ENCODE peak calls at places on chromosomes 7 and 10, in four cellular contexts. Y is colonic mucosa, U is left lung, F is H9. S is an unnamed sample.

GRCh38 chr10:27240891-27241639 is 468 bp upstream of the ACBD5 start:
- DNase-seq in U (peak; percentile 41), F (peak; percentile 55), Y (peak; percentile 46), S (peak; percentile 20)

GRCh38 chr10:105974803-105975456 is 1189.6 kb downstream of the SORCS1 start:
- DNase-seq in F (peak; percentile 47), Y (no peak), U (no peak), S (peak; percentile 1)

GRCh38 chr7:152486968-152487367 is 51.2 kb upstream of the KMT2C start:
- DNase-seq in U (no peak), Y (no peak), F (no peak), S (no peak)

GRCh38 chr7:32809871-32810270 is 81.7 kb downstream of the KBTBD2 start:
- DNase-seq in F (no peak), U (no peak), Y (no peak), S (no peak)

GRCh38 chr10:33234779-33235178 is 99.7 kb downstream of the NRP1 start:
- DNase-seq in Y (no peak), F (no peak), U (no peak), S (no peak)

GRCh38 chr7:37285701-37286475 is 162.8 kb downstream of the ELMO1 start:
- DNase-seq in F (no peak), U (no peak), Y (no peak), S (no peak)

GRCh38 chr10:3467052-3467906 is 294.7 kb upstream of the PITRM1 start:
- DNase-seq in Y (peak; percentile 68), U (peak; percentile 83), F (peak; percentile 79), S (no peak)

GRCh38 chr7:116828281-116828680 is 34.1 kb upstream of the CAPZA2 start:
- DNase-seq in F (peak; percentile 43), U (no peak), Y (no peak), S (no peak)

GRCh38 chr7:70944516-70944915 is 187.4 kb upstream of the GALNT17 start:
- DNase-seq in U (no peak), Y (no peak), F (no peak), S (no peak)

GRCh38 chr7:141145630-141145982 is 71.7 kb downstream of the TMEM178B start:
- DNase-seq in F (no peak), Y (no peak), U (no peak), S (no peak)

GRCh38 chr10:71597821-71598498 is 121.6 kb downstream of the C10orf105 start:
- DNase-seq in U (peak; percentile 72), Y (peak; percentile 33), F (no peak), S (no peak)

GRCh38 chr10:26216577-26216948 is at the start of gene GAD2:
- DNase-seq in F (peak; percentile 41), U (no peak), Y (no peak), S (no peak)

GRCh38 chr7:107803009-107803581 is at the start of gene SLC26A3:
- DNase-seq in F (no peak), Y (no peak), U (no peak), S (no peak)

GRCh38 chr7:69833964-69834363 is 235.7 kb downstream of the AUTS2 start:
- DNase-seq in F (no peak), Y (no peak), U (no peak), S (no peak)
- H3K4me1 ChIP-seq in F (peaks cover 17% of the 10 kb centered on the region), Y (no peaks in the 10 kb centered on the region), U (no peaks in the 10 kb centered on the region), S (no peaks in the 10 kb centered on the region)

GRCh38 chr10:124649209-124649608 is 95.0 kb downstream of the FAM53B start:
- DNase-seq in Y (no peak), F (no peak), U (no peak), S (no peak)

GRCh38 chr10:124650263-124650662 is 93.9 kb downstream of the FAM53B start:
- DNase-seq in Y (no peak), F (no peak), U (no peak), S (no peak)

GRCh38 chr10:124647421-124648130 is 96.6 kb downstream of the FAM53B start:
- DNase-seq in F (no peak), U (peak; percentile 90), Y (peak; percentile 75), S (no peak)

GRCh38 chr10:124648131-124648475 is 96.1 kb downstream of the FAM53B start:
- DNase-seq in F (no peak), U (no peak), Y (no peak), S (no peak)

GRCh38 chr10:124648738-124649137 is 95.4 kb downstream of the FAM53B start:
- DNase-seq in U (peak; percentile 77), Y (peak; percentile 55), F (no peak), S (no peak)
- H3K4me1 ChIP-seq in U (peaks cover 42% of the 10 kb centered on the region), Y (peaks cover 27% of the 10 kb centered on the region), F (peaks cover 6% of the 10 kb centered on the region), S (peaks cover 26% of the 10 kb centered on the region)

GRCh38 chr10:103693812-103694205 is 161.6 kb downstream of the SH3PXD2A start:
- DNase-seq in F (no peak), U (no peak), Y (no peak), S (no peak)
- H3K4me1 ChIP-seq in F (peaks cover 5% of the 10 kb centered on the region), U (peaks cover 22% of the 10 kb centered on the region), Y (peaks cover 26% of the 10 kb centered on the region), S (peaks cover 16% of the 10 kb centered on the region)

DNA sequence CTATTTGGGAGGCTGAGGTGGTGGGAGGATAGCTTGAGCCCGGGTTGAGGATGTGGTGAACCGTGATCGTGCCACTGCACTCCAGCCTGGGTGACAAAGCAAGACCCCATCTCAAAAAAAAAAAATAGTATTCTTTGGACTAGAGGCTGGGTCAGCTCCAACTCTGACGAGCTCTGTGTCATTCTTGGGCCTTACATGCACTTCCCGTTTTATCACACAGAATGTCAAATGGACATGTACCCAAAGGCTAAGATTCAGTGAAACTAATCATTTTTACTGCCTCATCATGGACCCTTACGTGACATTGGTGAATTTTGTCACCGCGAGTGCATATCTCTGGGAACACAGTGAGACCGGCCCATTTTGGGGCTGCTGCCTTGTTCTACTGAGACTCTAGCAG is 27.3 kb downstream of the PALD1 start:
- DNase-seq in F (no peak), Y (no peak), U (no peak), S (no peak)
- H3K4me1 ChIP-seq in F (peaks cover 3% of the 10 kb centered on the region), Y (no peaks in the 10 kb centered on the region), U (peaks cover 20% of the 10 kb centered on the region), S (peaks cover 8% of the 10 kb centered on the region)

DNA sequence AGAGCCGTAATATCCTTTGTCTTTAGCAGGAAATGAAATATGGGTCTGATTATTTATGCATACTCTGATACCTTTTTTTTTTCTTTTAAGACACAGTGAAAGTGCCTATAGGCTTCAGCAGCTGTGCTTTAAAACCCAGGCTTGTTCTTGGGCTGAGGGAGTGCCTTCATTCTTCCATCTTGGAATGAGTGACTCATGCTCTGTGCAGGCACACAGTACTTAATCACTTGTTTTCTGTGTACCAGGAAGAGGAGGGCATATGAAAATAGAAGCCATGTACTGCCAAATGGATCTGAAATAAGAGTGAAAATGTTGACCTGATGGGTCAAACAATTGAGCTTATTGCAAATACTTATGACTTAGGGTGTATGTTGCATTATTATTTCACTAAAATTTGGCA is 12.0 kb downstream of the INPP5F start:
- DNase-seq in Y (peak; percentile 40), U (no peak), F (no peak), S (peak; percentile 39)
- H3K4me1 ChIP-seq in Y (no peaks in the 10 kb centered on the region), U (peaks cover 14% of the 10 kb centered on the region), F (no peaks in the 10 kb centered on the region), S (no peaks in the 10 kb centered on the region)

GRCh38 chr10:79407811-79408795 is 37.3 kb downstream of the ZCCHC24 start:
- DNase-seq in Y (no peak), U (peak; percentile 31), F (no peak), S (no peak)

GRCh38 chr10:79407397-79407796 is 38.0 kb downstream of the ZCCHC24 start:
- DNase-seq in Y (no peak), F (no peak), U (peak; percentile 29), S (no peak)

GRCh38 chr10:79411546-79412495 is 33.6 kb downstream of the ZCCHC24 start:
- DNase-seq in F (no peak), U (peak; percentile 30), Y (no peak), S (no peak)

GRCh38 chr10:79410315-79411094 is 34.9 kb downstream of the ZCCHC24 start:
- DNase-seq in U (peak; percentile 25), Y (no peak), F (no peak), S (no peak)

DNA sequence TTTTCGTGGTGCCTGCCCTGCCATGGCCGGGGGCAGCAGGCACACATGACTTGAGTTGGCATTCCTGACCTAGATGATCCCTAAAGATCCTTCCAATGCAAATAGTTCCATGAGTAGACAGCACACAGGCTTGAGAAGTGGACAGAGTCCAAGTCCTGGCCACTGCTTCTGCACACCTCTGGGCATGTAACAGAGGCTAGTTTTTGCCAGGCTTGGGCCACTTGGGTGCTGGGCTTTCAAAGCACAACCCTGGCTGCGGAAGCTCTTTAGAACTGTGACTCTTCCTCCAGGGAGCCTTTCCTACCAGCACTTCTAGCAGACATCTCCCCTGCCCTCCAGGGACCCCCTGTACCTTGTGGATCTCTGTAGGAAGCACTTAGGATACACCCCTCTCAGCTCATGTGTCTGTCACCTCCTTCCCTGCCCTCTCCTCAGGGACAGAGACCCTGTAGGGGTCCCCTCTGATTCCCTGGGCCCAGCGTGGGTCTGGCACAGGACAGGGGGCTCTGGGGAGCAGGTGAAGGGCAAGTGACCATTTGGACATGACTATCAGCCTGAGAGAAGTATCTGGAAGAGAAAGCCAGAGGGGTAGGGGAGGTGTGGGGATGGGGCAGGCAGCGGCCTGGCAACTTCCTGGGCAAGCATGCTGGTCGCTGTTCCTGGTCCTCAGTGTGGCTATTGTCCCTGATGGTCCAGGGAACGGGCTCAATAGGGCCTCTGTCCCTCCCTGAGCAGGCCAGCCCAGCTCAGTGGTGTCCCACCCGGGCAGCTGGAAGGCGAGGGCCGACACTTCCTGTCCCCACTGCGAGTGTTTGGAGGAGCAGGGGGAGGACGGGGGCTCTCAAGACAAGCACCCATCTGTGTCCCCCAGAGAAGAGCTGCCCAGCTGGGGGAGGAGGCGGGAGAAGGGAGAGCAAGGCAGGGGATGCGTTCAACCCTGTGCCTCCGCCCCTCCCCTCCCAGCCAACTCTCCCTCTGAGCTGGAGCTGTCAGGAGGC is 36.1 kb downstream of the ZCCHC24 start:
- DNase-seq in U (peak; percentile 29), Y (no peak), F (no peak), S (no peak)
- H3K4me1 ChIP-seq in U (peaks cover 40% of the 10 kb centered on the region), Y (peaks cover 9% of the 10 kb centered on the region), F (peaks cover 6% of the 10 kb centered on the region), S (peaks cover 14% of the 10 kb centered on the region)

GRCh38 chr10:87546221-87546620 is 41.5 kb downstream of the MINPP1 start:
- DNase-seq in U (peak; percentile 53), F (no peak), Y (no peak), S (no peak)
- H3K4me1 ChIP-seq in U (peaks cover 11% of the 10 kb centered on the region), F (peaks cover 7% of the 10 kb centered on the region), Y (no peaks in the 10 kb centered on the region), S (no peaks in the 10 kb centered on the region)

S was measured in NT2/D1.